ENCODE peak calls at places on chromosomes 12 and 14, in five cellular contexts. D is upper lobe of right lung, V is AG10803, S is mucosa of descending colon, O is pancreas. M is an unnamed sample.
A peak's percentile ranks its signal among the peaks of the same experiment; 100 is the strongest.

GRCh38 chr14:105475916-105476845 is 1.6 kb downstream of the CRIP2 start:
- DNase-seq in D (no peak), V (peak; percentile 43), S (no peak), O (no peak), M (no peak)

GRCh38 chr14:67526676-67527459 is 6.2 kb upstream of the PLEKHH1 start:
- DNase-seq in D (no peak), V (peak; percentile 41), S (no peak), O (no peak), M (peak; percentile 71)

GRCh38 chr12:95859344-95859816 is 628 bp downstream of the SNRPF start:
- DNase-seq in D (no peak), V (peak; percentile 17), S (no peak), O (no peak), M (peak; percentile 53)

GRCh38 chr12:88625316-88625715 is 45.0 kb upstream of the KITLG start:
- DNase-seq in D (no peak), V (peak; percentile 12), S (no peak), O (no peak), M (no peak)

GRCh38 chr12:71725011-71725410 is 29.7 kb upstream of the RAB21 start:
- DNase-seq in D (no peak), V (peak; percentile 93), S (no peak), O (no peak), M (no peak)

GRCh38 chr14:35949933-35950332 is 123.8 kb downstream of the BRMS1L start:
- DNase-seq in D (no peak), V (no peak), S (no peak), O (no peak), M (peak; percentile 2)

GRCh38 chr12:77724367-77724957 is 106.2 kb upstream of the NAV3 start:
- DNase-seq in D (no peak), V (peak; percentile 45), S (no peak), O (no peak), M (peak; percentile 82)

GRCh38 chr12:131171029-131171428 is 217.3 kb downstream of the ADGRD1 start:
- DNase-seq in D (no peak), V (no peak), S (no peak), O (no peak), M (no peak)

GRCh38 chr12:129002447-129002846 is 149.2 kb downstream of the GLT1D1 start:
- DNase-seq in D (no peak), V (no peak), S (no peak), O (no peak), M (no peak)

GRCh38 chr14:26596722-26597030 is 1.2 kb downstream of the NOVA1 start:
- DNase-seq in D (peak; percentile 32), V (no peak), S (no peak), O (no peak), M (no peak)

GRCh38 chr14:71166434-71166833 is 259.2 kb downstream of the PCNX1 start:
- DNase-seq in D (no peak), V (peak; percentile 83), S (no peak), O (no peak), M (peak; percentile 94)

GRCh38 chr14:64758025-64758521 is 53.8 kb downstream of the PLEKHG3 start:
- DNase-seq in D (no peak), V (peak; percentile 55), S (no peak), O (peak; percentile 60), M (peak; percentile 63)

GRCh38 chr12:69096669-69097364 is 142.6 kb upstream of the CPSF6 start:
- DNase-seq in D (no peak), V (peak; percentile 13), S (no peak), O (no peak), M (peak; percentile 12)

GRCh38 chr14:33704486-33704885 is 246.4 kb downstream of the EGLN3 start:
- DNase-seq in D (no peak), V (no peak), S (no peak), O (no peak), M (no peak)

GRCh38 chr12:90085491-90086274 is 377.0 kb upstream of the ATP2B1 start:
- DNase-seq in D (no peak), V (peak; percentile 25), S (no peak), O (no peak), M (peak; percentile 73)

GRCh38 chr14:71050227-71050823 is 143.1 kb downstream of the PCNX1 start:
- DNase-seq in D (no peak), V (peak; percentile 9), S (no peak), O (no peak), M (peak; percentile 44)

GRCh38 chr12:20099395-20099976 is 268.9 kb upstream of the PDE3A start:
- DNase-seq in D (no peak), V (no peak), S (no peak), O (no peak), M (no peak)

GRCh38 chr12:110185626-110186025 is 61.5 kb downstream of the IFT81 start:
- DNase-seq in D (no peak), V (no peak), S (no peak), O (no peak), M (no peak)

GRCh38 chr14:73248294-73248868 is 11.1 kb downstream of the PAPLN start:
- DNase-seq in D (no peak), V (no peak), S (peak; percentile 2), O (no peak), M (peak; percentile 54)

GRCh38 chr12:42669471-42669997 is 80.0 kb upstream of the PRICKLE1 start:
- DNase-seq in D (no peak), V (no peak), S (no peak), O (no peak), M (peak; percentile 47)

GRCh38 chr14:74620497-74620921 is 8.5 kb upstream of the LTBP2 start:
- DNase-seq in D (no peak), V (peak; percentile 95), S (no peak), O (no peak), M (peak; percentile 82)

GRCh38 chr12:5985471-5985870 is 40.4 kb upstream of the ANO2 start:
- DNase-seq in D (no peak), V (no peak), S (no peak), O (peak; percentile 44), M (no peak)

GRCh38 chr12:106078358-106079025 is 60.3 kb downstream of the NUAK1 start:
- DNase-seq in D (no peak), V (peak; percentile 92), S (no peak), O (no peak), M (peak; percentile 30)

GRCh38 chr12:91098942-91099341 is 12.4 kb downstream of the LUM start:
- DNase-seq in D (no peak), V (peak; percentile 94), S (peak; percentile 15), O (no peak), M (peak; percentile 97)

GRCh38 chr12:91951571-91951970 is 194.1 kb downstream of the BTG1 start:
- DNase-seq in D (no peak), V (peak; percentile 13), S (no peak), O (no peak), M (no peak)

GRCh38 chr12:56645201-56645716 is 525 bp downstream of the ATP5F1B start:
- DNase-seq in D (no peak), V (no peak), S (peak; percentile 57), O (peak; percentile 69), M (no peak)

GRCh38 chr12:15131462-15131861 is 89.8 kb downstream of the RERG start:
- DNase-seq in D (no peak), V (peak; percentile 53), S (no peak), O (no peak), M (no peak)

GRCh38 chr14:65297744-65298143 is 114.8 kb upstream of the FUT8 start:
- DNase-seq in D (no peak), V (no peak), S (no peak), O (no peak), M (no peak)

GRCh38 chr12:31736472-31736871 is 7.7 kb upstream of the AMN1 start:
- DNase-seq in D (no peak), V (peak; percentile 83), S (no peak), O (no peak), M (peak; percentile 89)

GRCh38 chr14:31944256-31945073 is 132.6 kb upstream of the ARHGAP5 start:
- DNase-seq in D (no peak), V (no peak), S (peak; percentile 82), O (no peak), M (no peak)

GRCh38 chr12:79421236-79421740 is 269.5 kb downstream of the PAWR start:
- DNase-seq in D (no peak), V (no peak), S (no peak), O (no peak), M (no peak)

GRCh38 chr12:79423560-79423959 is 267.2 kb downstream of the PAWR start:
- DNase-seq in D (no peak), V (peak; percentile 12), S (no peak), O (no peak), M (no peak)

GRCh38 chr12:79424109-79424721 is 266.5 kb downstream of the PAWR start:
- DNase-seq in D (no peak), V (peak; percentile 98), S (no peak), O (no peak), M (peak; percentile 98)

GRCh38 chr12:79422060-79422812 is 268.5 kb downstream of the PAWR start:
- DNase-seq in D (no peak), V (peak; percentile 41), S (no peak), O (no peak), M (peak; percentile 70)

GRCh38 chr12:79420146-79420618 is 270.6 kb downstream of the PAWR start:
- DNase-seq in D (no peak), V (peak; percentile 98), S (no peak), O (no peak), M (peak; percentile 96)
- TF ChIP-seq CTCF in D (peak; percentile 45), V (peak; percentile 75), S (no peak), O (peak; percentile 18), M (peak; percentile 67)

DNA sequence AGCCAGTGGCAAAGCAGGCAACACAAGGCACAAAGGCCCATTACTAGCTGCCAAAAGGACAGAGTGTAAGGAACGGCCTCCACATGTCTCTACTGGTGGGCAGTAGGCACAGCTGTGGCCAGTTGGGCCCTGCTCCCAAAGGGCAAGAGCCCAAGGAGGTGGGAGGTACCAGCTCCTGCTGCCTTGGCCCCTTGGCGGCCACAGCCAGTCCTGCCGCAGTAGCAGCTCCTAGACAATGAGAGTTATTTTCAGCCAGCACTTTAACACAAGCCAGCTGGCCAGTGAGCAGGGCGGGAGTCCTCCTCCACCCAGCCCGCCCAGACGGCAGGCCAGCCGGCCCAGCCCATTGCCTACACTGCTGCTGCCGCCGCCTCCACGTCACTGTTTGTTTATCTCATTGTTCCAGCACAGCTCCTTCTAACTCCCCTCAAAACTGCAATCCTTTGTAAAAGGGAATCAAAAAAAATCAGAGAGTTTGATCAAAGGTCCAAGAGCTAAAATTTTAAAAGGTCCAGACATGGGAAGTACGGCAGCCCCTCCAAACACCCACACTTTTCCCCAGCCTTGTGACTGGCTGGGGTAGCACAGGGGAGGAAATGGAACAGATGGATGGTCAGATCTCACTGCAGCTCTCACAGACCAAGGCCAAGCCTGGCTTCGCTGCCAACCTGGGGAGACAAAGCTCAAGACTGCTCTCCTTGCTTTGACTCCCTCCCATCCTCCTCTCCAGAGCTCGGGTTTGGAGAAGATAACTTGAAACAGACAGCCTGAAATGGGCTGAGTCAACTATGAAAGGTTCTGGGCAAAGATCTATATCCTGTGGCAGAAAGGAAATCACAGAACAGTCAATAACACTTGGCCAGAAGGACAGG is 33.5 kb downstream of the FMNL3 start:
- DNase-seq in D (peak; percentile 91), V (peak; percentile 96), S (peak; percentile 88), O (peak; percentile 88), M (peak; percentile 96)
- H3K4me3 ChIP-seq in D (no peak overlapping the region), V (peak overlapping the region; percentile 28), S (no peak overlapping the region), O (no peak overlapping the region), M (no peak overlapping the region)

GRCh38 chr12:2652401-2653081 is 142.2 kb upstream of the FKBP4 start:
- DNase-seq in D (peak; percentile 25), V (no peak), S (no peak), O (no peak), M (no peak)
- TF ChIP-seq CTCF in D (no peak), V (no peak), S (no peak), O (no peak), M (no peak)

DNA sequence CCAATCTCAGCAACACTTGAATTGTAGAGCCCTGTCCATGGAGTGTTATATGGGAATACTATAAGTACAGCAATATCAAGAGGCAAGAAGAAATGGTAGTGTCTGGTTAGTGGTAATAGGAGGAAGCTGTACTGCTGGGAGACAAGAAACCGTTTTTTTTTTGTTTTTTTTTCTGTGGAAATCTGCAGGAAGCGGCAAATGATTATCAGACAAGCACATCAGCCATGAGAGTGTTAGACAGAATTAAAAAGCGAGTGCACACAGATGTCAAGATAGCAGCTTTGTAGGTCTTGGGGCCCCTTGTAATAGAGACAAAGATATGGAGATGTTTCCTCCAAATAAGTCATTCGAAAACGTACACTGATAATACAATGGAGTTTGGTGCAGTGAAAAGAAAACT is 6.7 kb downstream of the TESPA1 start:
- DNase-seq in D (no peak), V (no peak), S (no peak), O (no peak), M (no peak)
- H3K4me3 ChIP-seq in D (no peak overlapping the region), V (no peak overlapping the region), S (no peak overlapping the region), O (no peak overlapping the region), M (no peak overlapping the region)